ENCODE peak calls at places on chromosomes 11 and 22, in nine cellular contexts. V, I, B, A, L, E, C, X and R are unnamed samples.

GRCh38 chr11:130489716-130490115 is 41.3 kb downstream of the ADAMTS15 start:
- DNase-seq in B (no peak), I (no peak), A (no peak), C (no peak), E (no peak), L (no peak), X (no peak), V (no peak), R (no peak)

GRCh38 chr11:72598901-72599300 is 75.3 kb downstream of the PDE2A start:
- DNase-seq in E (peak), L (no peak), V (peak), I (no peak), X (peak), B (peak), A (no peak), C (no peak), R (peak)

GRCh38 chr11:30245621-30246020 is 14.8 kb downstream of the FSHB start:
- DNase-seq in A (no peak), C (no peak), L (no peak), V (no peak), I (no peak), E (no peak), B (no peak), X (no peak), R (no peak)

GRCh38 chr22:43854151-43854785 is 8.0 kb downstream of the SULT4A1 start:
- DNase-seq in X (no peak), V (no peak), E (no peak), A (no peak), L (no peak), B (no peak), C (no peak), I (no peak), R (no peak)

GRCh38 chr11:57761301-57762234 is at the start of gene CTNND1:
- DNase-seq in B (peak), V (peak), A (no peak), L (peak), X (peak), I (peak), C (peak), E (peak), R (peak)

GRCh38 chr11:34719303-34719848 is 98.5 kb downstream of the EHF start:
- DNase-seq in X (no peak), L (no peak), A (no peak), C (no peak), B (no peak), V (no peak), E (peak), I (no peak), R (no peak)

GRCh38 chr11:60563553-60564235 is 48.5 kb downstream of the MS4A13 start:
- DNase-seq in X (no peak), E (no peak), B (no peak), C (no peak), V (no peak), A (no peak), L (no peak), I (no peak), R (no peak)

GRCh38 chr11:20160425-20161229 is at the start of gene DBX1:
- DNase-seq in B (no peak), I (no peak), L (no peak), E (no peak), V (no peak), X (no peak), C (no peak), A (no peak), R (no peak)

GRCh38 chr11:28673687-28674431 is 565.7 kb downstream of the METTL15 start:
- DNase-seq in X (no peak), A (no peak), E (no peak), B (no peak), L (no peak), V (no peak), C (no peak), I (no peak), R (peak)

GRCh38 chr11:18958221-18958910 is 19.2 kb upstream of the MRGPRX1 start:
- DNase-seq in L (no peak), E (peak), A (no peak), C (no peak), I (no peak), X (no peak), B (no peak), V (no peak), R (no peak)

GRCh38 chr11:119810478-119811232 is 81.7 kb upstream of the NECTIN1 start:
- DNase-seq in E (no peak), C (no peak), B (no peak), L (no peak), I (no peak), X (no peak), V (peak), A (no peak), R (no peak)

GRCh38 chr11:118535261-118535660 is 4.3 kb downstream of the TMEM25 start:
- DNase-seq in E (no peak), C (no peak), X (no peak), I (no peak), A (no peak), L (no peak), V (no peak), B (no peak), R (no peak)

GRCh38 chr11:134664863-134665535 is 253.0 kb upstream of the B3GAT1 start:
- DNase-seq in C (no peak), V (no peak), I (no peak), E (no peak), A (no peak), L (no peak), B (no peak), X (no peak), R (no peak)

GRCh38 chr11:27254744-27255446 is 108.1 kb downstream of the CCDC34 start:
- DNase-seq in C (no peak), V (no peak), A (no peak), L (no peak), I (no peak), X (no peak), B (no peak), E (no peak), R (peak)

GRCh38 chr11:130894322-130895025 is 21.8 kb downstream of the SNX19 start:
- DNase-seq in A (peak), E (peak), C (peak), L (peak), I (peak), B (peak), X (peak), V (peak), R (peak)

GRCh38 chr11:32068134-32068533 is 22.7 kb upstream of the RCN1 start:
- DNase-seq in E (peak), X (no peak), C (no peak), I (no peak), A (no peak), V (peak), B (no peak), L (no peak), R (peak)

GRCh38 chr22:39091136-39092081 is 5.6 kb upstream of the APOBEC3H start:
- DNase-seq in L (no peak), B (no peak), V (no peak), X (no peak), E (no peak), C (no peak), I (no peak), A (no peak), R (no peak)

GRCh38 chr22:39567135-39567946 is 3.2 kb upstream of the CACNA1I start:
- DNase-seq in C (no peak), E (no peak), I (peak), A (peak), L (no peak), X (no peak), V (no peak), B (no peak), R (no peak)

GRCh38 chr11:69364901-69365300 is 70.9 kb downstream of the MYEOV start:
- DNase-seq in I (no peak), A (no peak), B (no peak), E (no peak), C (no peak), X (no peak), L (no peak), V (peak), R (no peak)

GRCh38 chr11:117560786-117561530 is 233.3 kb downstream of the CEP164 start:
- DNase-seq in B (no peak), E (no peak), C (no peak), V (no peak), I (no peak), A (no peak), X (no peak), L (peak), R (no peak)

GRCh38 chr11:69312418-69313399 is 18.8 kb downstream of the MYEOV start:
- DNase-seq in L (no peak), A (no peak), C (peak), X (no peak), V (no peak), B (peak), I (no peak), E (no peak), R (no peak)

GRCh38 chr11:22415481-22415880 is 77.3 kb downstream of the SLC17A6 start:
- DNase-seq in A (no peak), C (no peak), L (no peak), X (no peak), B (no peak), V (no peak), E (no peak), I (no peak), R (no peak)

GRCh38 chr11:22707119-22707899 is 40.9 kb downstream of the GAS2 start:
- DNase-seq in E (no peak), V (no peak), C (no peak), B (no peak), L (no peak), I (no peak), A (no peak), X (no peak), R (no peak)

GRCh38 chr11:74307409-74307808 is 4.0 kb downstream of the P4HA3 start:
- DNase-seq in B (peak), A (no peak), L (no peak), E (peak), C (peak), V (peak), X (no peak), I (no peak), R (no peak)

GRCh38 chr11:43788394-43788793 is 92.2 kb upstream of the ALKBH3 start:
- DNase-seq in V (no peak), C (no peak), L (no peak), I (peak), A (no peak), E (peak), X (no peak), B (no peak), R (no peak)